ENCODE peak calls at places on chromosomes 5 and 9, in eight cellular contexts. A is GM12878, Y is GM23338, V is K562, Q is HCT116, E is HepG2, W is A549, D is SK-N-SH. C is an unnamed sample. For H3K4me1, the result is how much of the 10 kb centered on the place peaks cover.

GRCh38 chr5:53603009-53603687 is 42.7 kb downstream of the NDUFS4 start:
- DNase-seq in Y (no peak), W (no peak), D (peak), Q (no peak), V (no peak), E (no peak), A (no peak), C (no peak)

GRCh38 chr5:154478224-154478565 is at the start of gene HAND1:
- DNase-seq in V (no peak), A (no peak), E (peak), W (peak), D (peak), Y (peak), Q (peak), C (no peak)

GRCh38 chr5:67515762-67516161 is 319.2 kb upstream of the CD180 start:
- DNase-seq in E (no peak), Y (no peak), Q (no peak), D (no peak), W (no peak), V (no peak), A (no peak), C (no peak)

GRCh38 chr5:161278739-161279660 is 267.5 kb downstream of the GABRB2 start:
- DNase-seq in Q (no peak), W (no peak), Y (no peak), A (no peak), D (no peak), V (no peak), E (no peak), C (no peak)

GRCh38 chr9:136510561-136510960 is 27.7 kb upstream of the SEC16A start:
- DNase-seq in Y (no peak), Q (no peak), D (no peak), V (no peak), W (no peak), A (no peak), E (no peak), C (no peak)

GRCh38 chr5:42908509-42909488 is 97.1 kb upstream of the SELENOP start:
- DNase-seq in Q (peak), E (peak), Y (peak), A (peak), V (peak), W (peak), D (peak), C (peak)

GRCh38 chr9:70494221-70494620 is 79.8 kb upstream of the KLF9 start:
- DNase-seq in A (no peak), Y (no peak), W (no peak), D (no peak), Q (no peak), V (no peak), E (no peak), C (no peak)

GRCh38 chr5:43627028-43627427 is 24.0 kb downstream of the NNT start:
- DNase-seq in A (no peak), D (peak), E (peak), Q (peak), Y (peak), V (peak), W (peak), C (peak)

GRCh38 chr9:134671341-134672113 is 29.9 kb downstream of the COL5A1 start:
- DNase-seq in Y (no peak), Q (no peak), A (no peak), V (no peak), D (no peak), E (no peak), W (no peak), C (no peak)

GRCh38 chr5:59768204-59769040 is 125.1 kb downstream of the PDE4D start:
- DNase-seq in A (no peak), D (peak), E (peak), Q (no peak), W (peak), V (no peak), Y (peak), C (no peak)

GRCh38 chr9:72150653-72151052 is 1.4 kb downstream of the GDA start:
- DNase-seq in W (no peak), Y (no peak), D (no peak), Q (no peak), V (no peak), A (no peak), E (no peak), C (no peak)

GRCh38 chr9:97484134-97484533 is 17.3 kb upstream of the TMOD1 start:
- DNase-seq in Q (no peak), A (no peak), Y (no peak), D (no peak), W (no peak), E (no peak), V (no peak), C (no peak)

GRCh38 chr9:122444366-122444765 is 33.4 kb downstream of the OR1J1 start:
- DNase-seq in V (no peak), A (no peak), Y (no peak), E (no peak), W (no peak), Q (no peak), D (no peak), C (no peak)

GRCh38 chr5:219492-219891 is 1.4 kb downstream of the SDHA start:
- DNase-seq in E (no peak), A (no peak), Q (no peak), W (no peak), Y (no peak), V (peak), D (no peak), C (no peak)

GRCh38 chr9:109779711-109780452 is at the start of gene PALM2AKAP2:
- DNase-seq in Y (peak), D (peak), A (no peak), V (peak), Q (no peak), W (peak), E (no peak), C (no peak)

GRCh38 chr9:128355451-128355850 is 15.1 kb downstream of the SLC27A4 start:
- DNase-seq in W (no peak), A (no peak), E (no peak), V (no peak), Q (no peak), D (no peak), Y (no peak), C (no peak)

GRCh38 chr5:15168397-15168796 is 296.8 kb upstream of the ANKH start:
- DNase-seq in W (no peak), Q (no peak), E (no peak), D (peak), Y (no peak), V (no peak), A (no peak), C (no peak)

GRCh38 chr5:154758977-154759376 is 3.8 kb downstream of the LARP1 start:
- DNase-seq in D (no peak), A (no peak), Y (no peak), V (no peak), Q (no peak), E (no peak), W (no peak), C (no peak)

GRCh38 chr5:131265318-131265803 is 1.5 kb downstream of the CDC42SE2 start:
- DNase-seq in E (peak), V (peak), A (no peak), W (peak), Y (peak), Q (peak), D (peak), C (no peak)

GRCh38 chr5:38533286-38534121 is 22.9 kb downstream of the LIFR start:
- DNase-seq in V (no peak), W (no peak), Q (no peak), Y (no peak), A (no peak), E (peak), D (no peak), C (no peak)

GRCh38 chr9:86598411-86599239 is 244.4 kb upstream of the TUT7 start:
- DNase-seq in D (no peak), E (no peak), Y (no peak), V (no peak), W (no peak), Q (no peak), A (no peak), C (no peak)

GRCh38 chr9:13707635-13708410 is 428.3 kb upstream of the MPDZ start:
- DNase-seq in E (no peak), D (no peak), V (no peak), Y (no peak), Q (no peak), A (no peak), W (peak), C (no peak)

GRCh38 chr9:83469722-83470121 is 68.5 kb downstream of the FRMD3 start:
- DNase-seq in Y (peak), Q (no peak), V (no peak), D (no peak), E (no peak), W (no peak), A (no peak), C (no peak)

GRCh38 chr9:129584136-129584535 is 36.8 kb downstream of the C9orf50 start:
- DNase-seq in D (peak), E (peak), V (peak), A (peak), Y (peak), W (peak), Q (peak), C (no peak)

GRCh38 chr5:112186401-112186990 is 232.6 kb downstream of the EPB41L4A start:
- DNase-seq in Q (peak), V (peak), Y (peak), D (peak), E (peak), A (no peak), W (peak), C (no peak)

GRCh38 chr5:115961413-115962238 is 649 bp upstream of the LVRN start:
- DNase-seq in W (no peak), A (no peak), E (no peak), D (peak), Y (peak), Q (no peak), V (no peak), C (no peak)

GRCh38 chr9:111952559-111952958 is 55.9 kb downstream of the UGCG start:
- DNase-seq in A (no peak), Q (no peak), V (no peak), E (no peak), D (no peak), W (no peak), Y (no peak), C (no peak)

GRCh38 chr9:111094433-111095421 is 56.5 kb upstream of the LPAR1 start:
- DNase-seq in D (no peak), Q (no peak), Y (no peak), V (no peak), E (no peak), W (peak), A (peak), C (no peak)

GRCh38 chr5:143662020-143662419 is 149.9 kb upstream of the HMHB1 start:
- DNase-seq in E (no peak), D (no peak), Q (no peak), Y (no peak), W (no peak), V (no peak), A (no peak), C (no peak)

GRCh38 chr9:4665357-4665756 is 923 bp downstream of the SPATA6L start:
- DNase-seq in V (no peak), Q (no peak), W (peak), A (no peak), D (peak), Y (no peak), E (no peak), C (no peak)

DNA sequence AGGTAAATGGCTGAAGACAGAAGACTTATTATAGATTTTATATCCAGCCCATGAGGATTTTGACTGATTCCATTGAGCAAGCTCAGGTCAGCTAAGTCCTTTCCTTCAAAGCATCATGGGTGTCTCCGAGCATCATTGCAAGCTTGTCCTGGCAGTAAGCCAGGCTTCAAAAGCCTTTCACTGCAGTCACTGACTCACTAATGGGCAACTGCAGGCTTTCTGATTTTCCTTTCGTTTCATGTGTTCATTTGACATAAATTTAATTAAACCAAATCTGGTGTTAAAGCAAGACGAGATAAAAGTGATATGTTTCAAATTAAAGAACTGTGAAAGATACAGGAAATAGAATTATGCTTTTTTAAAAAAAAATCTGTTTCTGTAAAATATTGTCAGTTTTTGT is 426.2 kb downstream of the ANXA1 start:
- DNase-seq in Q (no peak), V (peak), D (peak), Y (no peak), E (no peak), A (no peak), W (peak), C (no peak)
- TF ChIP-seq REST in Q (no peak), V (no peak), D (no peak), Y (no peak), E (no peak), A (no peak), W (no peak), C (no peak)

GRCh38 chr5:72457491-72457890 is 49.7 kb downstream of the ZNF366 start:
- DNase-seq in V (no peak), W (no peak), E (no peak), A (no peak), Y (no peak), D (no peak), Q (no peak), C (no peak)

GRCh38 chr5:72459913-72460312 is 47.3 kb downstream of the ZNF366 start:
- DNase-seq in E (no peak), D (no peak), W (no peak), Y (no peak), V (no peak), A (no peak), Q (no peak), C (no peak)

GRCh38 chr5:72458407-72458806 is 48.8 kb downstream of the ZNF366 start:
- DNase-seq in A (no peak), W (no peak), V (no peak), E (no peak), Y (no peak), Q (no peak), D (no peak), C (no peak)

GRCh38 chr5:72459089-72459661 is 48.0 kb downstream of the ZNF366 start:
- DNase-seq in V (no peak), A (peak), E (no peak), Y (no peak), W (no peak), Q (no peak), D (no peak), C (no peak)

DNA sequence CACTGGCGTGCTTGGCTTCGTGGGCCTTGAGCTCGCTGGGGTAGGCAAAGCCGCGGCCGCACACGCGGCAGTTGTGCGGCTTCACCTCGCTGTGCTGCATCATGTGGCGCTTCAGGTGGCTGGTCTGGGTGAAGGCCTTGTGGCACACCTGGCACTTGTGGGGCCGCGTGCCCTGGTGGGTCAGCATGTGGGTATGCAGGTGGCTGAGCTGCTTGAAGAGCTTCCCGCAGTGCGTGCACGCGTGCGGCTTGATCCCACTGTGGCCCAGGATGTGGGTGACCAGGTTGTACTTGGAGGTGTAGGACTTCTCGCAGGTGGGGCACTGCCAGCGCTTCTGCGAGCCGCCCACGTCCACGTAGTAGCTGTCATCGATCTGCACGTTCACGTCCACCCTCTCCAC is 46.8 kb downstream of the ZNF366 start:
- DNase-seq in A (no peak), Y (no peak), W (no peak), D (no peak), E (no peak), Q (no peak), V (no peak), C (no peak)
- H3K4me3 ChIP-seq in A (no peak), Y (no peak), W (no peak), D (no peak), E (no peak), Q (no peak), V (no peak), C (no peak)

GRCh38 chr9:114389612-114390368 is 2.0 kb upstream of the AKNA start:
- DNase-seq in V (no peak), E (no peak), Q (no peak), Y (no peak), D (peak), A (no peak), W (no peak), C (no peak)
- H3K4me1 ChIP-seq in V (under half), E (under half), Q (under half), Y (under half), D (under half), A (half or more), W (under half), C (under half)

GRCh38 chr9:99931155-99931840 is 24.8 kb downstream of the STX17 start:
- DNase-seq in V (no peak), D (no peak), Y (no peak), Q (no peak), E (no peak), W (no peak), A (no peak), C (no peak)
- TF ChIP-seq REST in V (no peak), D (no peak), Y (no peak), Q (no peak), E (no peak), W (no peak), A (no peak), C (no peak)

GRCh38 chr5:54637654-54638053 is 120.1 kb downstream of the SNX18 start:
- DNase-seq in V (no peak), E (no peak), Y (no peak), W (no peak), Q (no peak), A (no peak), D (no peak), C (no peak)
- H3K4me3 ChIP-seq in V (no peak), E (no peak), Y (no peak), W (no peak), Q (no peak), A (no peak), D (no peak), C (no peak)

GRCh38 chr9:92236915-92237314 is 56.6 kb downstream of the IARS1 start:
- DNase-seq in D (no peak), Y (no peak), E (no peak), V (no peak), W (no peak), A (no peak), Q (no peak), C (no peak)
- H3K4me1 ChIP-seq in D (under half), Y (under half), E (under half), V (under half), W (under half), A (under half), Q (under half), C (under half)

GRCh38 chr9:137943655-137944054 is 66.1 kb downstream of the CACNA1B start:
- DNase-seq in Y (no peak), V (no peak), Q (no peak), A (no peak), W (no peak), E (no peak), D (no peak), C (no peak)
- TF ChIP-seq REST in Y (no peak), V (no peak), Q (no peak), A (no peak), W (no peak), E (no peak), D (no peak), C (no peak)

DNA sequence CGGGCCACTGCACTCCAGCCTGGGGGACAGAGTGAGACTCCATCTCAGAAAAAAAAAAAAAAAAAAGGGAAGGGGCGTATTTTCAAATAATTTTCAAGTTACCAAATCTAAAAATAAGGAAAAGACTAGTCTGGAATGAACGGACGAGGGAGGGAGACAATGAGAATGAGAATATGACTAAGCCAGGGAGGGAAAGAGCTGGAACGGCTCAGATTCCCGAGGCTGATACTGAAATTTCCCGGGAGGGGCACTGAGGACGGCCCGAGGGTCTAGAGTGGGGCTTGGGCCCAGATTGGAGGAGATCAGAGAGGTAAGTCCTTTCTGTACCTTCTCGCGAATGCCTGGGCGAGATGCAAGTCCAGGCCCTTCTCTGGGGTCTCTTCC is 3.4 kb upstream of the CCIN start:
- DNase-seq in A (no peak), D (no peak), W (no peak), E (no peak), Q (no peak), Y (peak), V (no peak), C (no peak)
- H3K4me3 ChIP-seq in A (no peak), D (no peak), W (no peak), E (no peak), Q (no peak), Y (peak), V (no peak), C (no peak)

C was measured in Panc1.